ENCODE peak calls at places on chromosome 21, in four cellular contexts. X is OCI-LY7; Y is PC-3; M is CD8-positive, alpha-beta T cell. L is an unnamed sample. For H3K4me1, the result is how much of the 10 kb centered on the place peaks cover.

GRCh38 chr21:31660134-31660565 is 657 bp downstream of the SOD1 start:
- DNase-seq in X (peak), Y (peak), M (peak), L (peak)

GRCh38 chr21:41169701-41170100 is 1.7 kb downstream of the BACE2 start:
- DNase-seq in X (no peak), Y (no peak), M (no peak), L (no peak)

GRCh38 chr21:16590658-16591057 is 860.9 kb downstream of the USP25 start:
- DNase-seq in X (no peak), Y (no peak), M (no peak), L (no peak)

GRCh38 chr21:34836103-34836932 is 167.5 kb downstream of the CLIC6 start:
- DNase-seq in X (no peak), Y (peak), M (no peak), L (no peak)

GRCh38 chr21:37071561-37072238 is 1.2 kb downstream of the PIGP start:
- DNase-seq in X (peak), Y (peak), M (no peak), L (peak)

GRCh38 chr21:35217504-35218060 is 168.5 kb upstream of the RUNX1 start:
- DNase-seq in X (no peak), Y (peak), M (no peak), L (no peak)

GRCh38 chr21:38284221-38284620 is 27.4 kb downstream of the KCNJ15 start:
- DNase-seq in X (no peak), Y (no peak), M (no peak), L (no peak)

GRCh38 chr21:41817228-41817627 is 50.4 kb upstream of the RIPK4 start:
- DNase-seq in X (peak), Y (peak), M (peak), L (peak)

GRCh38 chr21:36790616-36791015 is 91.7 kb downstream of the SIM2 start:
- DNase-seq in X (no peak), Y (no peak), M (no peak), L (no peak)

GRCh38 chr21:34669149-34669879 is 520 bp downstream of the CLIC6 start:
- DNase-seq in X (no peak), Y (no peak), M (peak), L (no peak)

GRCh38 chr21:37868446-37868845 is 47.8 kb downstream of the KCNJ6 start:
- DNase-seq in X (no peak), Y (no peak), M (no peak), L (no peak)

GRCh38 chr21:17783816-17784598 is 35.1 kb downstream of the C21orf91 start:
- DNase-seq in X (peak), Y (no peak), M (peak), L (no peak)

GRCh38 chr21:32719085-32719484 is 8.7 kb downstream of the SYNJ1 start:
- DNase-seq in X (no peak), Y (no peak), M (no peak), L (no peak)

GRCh38 chr21:17753736-17754135 is 65.4 kb downstream of the C21orf91 start:
- DNase-seq in X (no peak), Y (no peak), M (no peak), L (no peak)

GRCh38 chr21:42097274-42097673 is 26.2 kb downstream of the UMODL1 start:
- DNase-seq in X (no peak), Y (no peak), M (no peak), L (no peak)

GRCh38 chr21:44708213-44708865 is 3.0 kb downstream of the TSPEAR start:
- DNase-seq in X (no peak), Y (no peak), M (no peak), L (no peak)
- H3K4me1 ChIP-seq in X (under half), Y (under half), M (under half), L (under half)

DNA sequence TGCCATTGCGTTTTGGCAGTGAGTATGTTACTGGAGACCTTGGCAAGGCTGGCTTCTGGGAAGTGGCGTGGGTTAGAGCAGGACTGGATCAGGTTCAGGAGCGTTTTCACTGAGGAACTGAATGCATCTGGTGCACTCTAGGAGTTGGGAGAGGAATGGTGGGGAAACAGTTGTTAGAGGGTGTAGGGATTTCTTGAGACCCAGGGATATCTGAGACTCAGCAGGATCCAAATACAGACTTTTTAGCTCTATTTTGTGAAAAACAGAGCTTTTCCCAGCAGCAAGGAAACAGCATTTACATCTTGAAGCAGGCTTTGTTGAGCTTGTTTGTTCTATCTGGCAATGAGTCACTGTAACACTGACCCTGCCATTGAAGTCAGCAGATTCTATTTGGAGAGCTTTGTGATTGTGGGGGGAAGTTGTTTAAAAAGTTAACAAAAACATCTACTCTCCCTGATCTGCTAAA is 56.9 kb upstream of the NRIP1 start:
- DNase-seq in X (no peak), Y (peak), M (no peak), L (no peak)
- H3K4me3 ChIP-seq in X (no peak), Y (peak), M (no peak), L (no peak)

GRCh38 chr21:44352253-44352860 is 1.1 kb upstream of the TRPM2 start:
- DNase-seq in X (no peak), Y (no peak), M (no peak), L (no peak)
- H3K4me1 ChIP-seq in X (under half), Y (under half), M (under half), L (under half)

GRCh38 chr21:26798856-26799751 is 46.1 kb downstream of the ADAMTS1 start:
- DNase-seq in X (no peak), Y (peak), M (no peak), L (no peak)

GRCh38 chr21:26795398-26795790 is 49.8 kb downstream of the ADAMTS1 start:
- DNase-seq in X (no peak), Y (no peak), M (no peak), L (no peak)

GRCh38 chr21:26797878-26798456 is 47.2 kb downstream of the ADAMTS1 start:
- DNase-seq in X (no peak), Y (no peak), M (no peak), L (peak)

GRCh38 chr21:26794597-26795397 is 50.4 kb downstream of the ADAMTS1 start:
- DNase-seq in X (no peak), Y (no peak), M (no peak), L (no peak)

GRCh38 chr21:26795866-26796329 is 49.3 kb downstream of the ADAMTS1 start:
- DNase-seq in X (no peak), Y (peak), M (no peak), L (peak)
- H3K4me3 ChIP-seq in X (no peak), Y (no peak), M (no peak), L (no peak)

GRCh38 chr21:45435405-45435981 is 30.5 kb downstream of the COL18A1 start:
- DNase-seq in X (no peak), Y (no peak), M (no peak), L (no peak)

GRCh38 chr21:45433301-45433700 is 28.3 kb downstream of the COL18A1 start:
- DNase-seq in X (no peak), Y (no peak), M (no peak), L (no peak)

GRCh38 chr21:45436371-45437040 is 31.5 kb downstream of the COL18A1 start:
- DNase-seq in X (no peak), Y (no peak), M (no peak), L (no peak)

GRCh38 chr21:45433911-45434644 is 29.1 kb downstream of the COL18A1 start:
- DNase-seq in X (no peak), Y (no peak), M (no peak), L (no peak)

GRCh38 chr21:45434645-45435217 is 29.8 kb downstream of the COL18A1 start:
- DNase-seq in X (no peak), Y (no peak), M (no peak), L (no peak)
- H3K4me1 ChIP-seq in X (under half), Y (under half), M (under half), L (under half)

GRCh38 chr21:26965567-26966359 is 1.1 kb downstream of the ADAMTS5 start:
- DNase-seq in X (no peak), Y (no peak), M (no peak), L (no peak)

GRCh38 chr21:26962516-26963305 is 4.2 kb downstream of the ADAMTS5 start:
- DNase-seq in X (no peak), Y (no peak), M (no peak), L (no peak)

GRCh38 chr21:26965091-26965566 is 1.8 kb downstream of the ADAMTS5 start:
- DNase-seq in X (no peak), Y (no peak), M (no peak), L (no peak)

GRCh38 chr21:26966360-26966977 is 419 bp downstream of the ADAMTS5 start:
- DNase-seq in X (no peak), Y (no peak), M (no peak), L (no peak)

DNA sequence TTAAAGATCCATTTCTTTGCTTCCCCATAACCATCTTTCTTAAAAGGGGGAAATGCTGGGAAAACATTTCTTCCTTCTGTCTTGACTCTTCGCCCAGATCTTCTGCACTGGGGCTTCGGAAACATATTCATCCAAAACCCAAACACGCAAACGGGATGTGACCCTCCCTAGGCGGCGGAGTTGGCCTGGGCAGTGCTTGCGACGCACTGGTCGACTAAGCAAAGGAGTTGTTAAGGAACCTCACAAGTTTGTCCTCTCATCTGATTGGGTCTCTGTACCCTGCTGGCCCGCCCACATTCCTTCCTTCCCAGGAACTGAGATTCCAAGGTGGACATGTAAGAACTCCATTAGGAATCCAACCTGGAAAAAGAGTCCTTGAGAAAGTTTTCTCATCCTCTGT is 2.5 kb downstream of the ADAMTS5 start:
- DNase-seq in X (no peak), Y (no peak), M (no peak), L (no peak)
- H3K4me3 ChIP-seq in X (no peak), Y (no peak), M (no peak), L (no peak)

DNA sequence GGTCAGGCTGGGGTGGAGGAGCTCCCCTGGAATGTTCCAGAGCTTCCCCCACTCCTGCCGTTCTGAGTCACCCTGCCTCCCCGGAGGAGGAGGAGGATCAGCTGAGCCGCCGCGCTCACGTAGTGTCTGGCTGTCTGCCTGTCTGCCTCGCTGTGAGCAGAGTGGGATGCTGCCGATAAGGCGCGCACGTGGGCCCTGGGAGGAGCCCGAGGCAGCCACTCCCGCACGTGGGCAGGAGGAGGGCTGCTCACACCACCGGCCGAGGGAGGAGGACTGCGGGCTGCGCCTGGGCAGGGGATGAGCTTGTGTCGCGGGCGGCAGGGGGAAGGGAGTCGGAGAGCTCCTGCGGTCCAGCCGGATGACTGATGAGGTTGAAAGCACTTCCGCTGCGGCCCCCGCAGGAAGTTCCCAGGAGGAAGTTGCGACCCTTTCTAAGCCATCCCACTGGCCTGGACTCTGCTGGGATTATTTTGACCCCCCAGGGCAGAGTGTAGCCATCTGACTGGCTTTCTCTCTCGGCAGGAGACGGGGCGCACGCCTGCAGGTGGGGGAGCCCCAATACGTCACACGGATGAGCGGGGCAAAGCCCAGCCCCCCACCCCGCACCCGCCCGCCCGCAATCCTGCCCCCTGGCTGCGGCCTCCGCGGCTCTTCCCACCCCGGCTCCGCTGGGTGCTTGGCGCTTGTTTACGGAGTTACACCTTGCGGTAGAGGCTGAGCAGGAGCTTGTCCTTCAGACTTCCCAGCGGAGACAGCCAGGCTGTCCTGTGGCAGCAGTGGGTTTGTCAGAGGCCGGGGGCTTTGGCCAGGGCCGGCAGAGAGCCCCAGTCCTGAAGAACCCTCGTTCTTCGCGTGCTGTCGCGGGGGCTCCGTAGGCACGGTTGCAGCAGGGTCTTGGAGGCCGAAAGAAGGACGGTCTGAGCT is 9.8 kb downstream of the PDXK start:
- DNase-seq in X (peak), Y (peak), M (peak), L (peak)
- H3K4me1 ChIP-seq in X (under half), Y (half or more), M (under half), L (under half)

L was measured in DND-41.